ENCODE peak calls at places on chromosomes 12 and 14, in four cellular contexts. Y is CD8-positive, alpha-beta T cell; X is GM12878; F is left cardiac atrium. V is an unnamed sample.

GRCh38 chr12:124847675-124848074 is 16.0 kb downstream of the SCARB1 start:
- ATAC-seq in Y (no peak), X (no peak), F (peak), V (no peak)

GRCh38 chr12:52783563-52784316 is 6.6 kb upstream of the KRT76 start:
- ATAC-seq in Y (no peak), X (no peak), F (no peak), V (no peak)

GRCh38 chr12:21983102-21983501 is 41.9 kb upstream of the ABCC9 start:
- ATAC-seq in Y (no peak), X (no peak), F (no peak), V (no peak)

GRCh38 chr14:51367600-51367931 is 127.5 kb downstream of the TMX1 start:
- ATAC-seq in Y (no peak), X (no peak), F (peak), V (no peak)

GRCh38 chr12:111780166-111780565 is 13.4 kb downstream of the ALDH2 start:
- ATAC-seq in Y (no peak), X (no peak), F (no peak), V (no peak)

GRCh38 chr12:104669851-104670337 is 213.1 kb downstream of the CHST11 start:
- ATAC-seq in Y (peak), X (peak), F (peak), V (peak)

GRCh38 chr12:121443911-121444841 is 44.3 kb downstream of the RNF34 start:
- ATAC-seq in Y (no peak), X (no peak), F (peak), V (no peak)

GRCh38 chr14:64638625-64639024 is 65.6 kb upstream of the PLEKHG3 start:
- ATAC-seq in Y (no peak), X (no peak), F (no peak), V (no peak)

GRCh38 chr12:27673285-27673684 is 23.0 kb upstream of the REP15 start:
- ATAC-seq in Y (no peak), X (no peak), F (peak), V (no peak)

GRCh38 chr12:91326043-91327027 is 143.7 kb upstream of the DCN start:
- ATAC-seq in Y (no peak), X (peak), F (peak), V (no peak)

GRCh38 chr12:110256780-110257431 is 24.1 kb upstream of the ATP2A2 start:
- ATAC-seq in Y (no peak), X (no peak), F (peak), V (no peak)

GRCh38 chr12:96352161-96352835 is 47.9 kb downstream of the CDK17 start:
- ATAC-seq in Y (peak), X (peak), F (peak), V (peak)

GRCh38 chr12:70722584-70723343 is 85.5 kb upstream of the PTPRB start:
- ATAC-seq in Y (no peak), X (no peak), F (peak), V (no peak)

GRCh38 chr12:102475355-102475754 is 5.0 kb downstream of the IGF1 start:
- ATAC-seq in Y (no peak), X (no peak), F (peak), V (no peak)

GRCh38 chr14:34035934-34036250 is 85.0 kb upstream of the EGLN3 start:
- ATAC-seq in Y (no peak), X (no peak), F (no peak), V (no peak)

GRCh38 chr14:34750670-34751069 is 36.3 kb upstream of the CFL2 start:
- ATAC-seq in Y (no peak), X (no peak), F (peak), V (no peak)

GRCh38 chr12:14654416-14654815 is 42.0 kb downstream of the GUCY2C start:
- ATAC-seq in Y (no peak), X (no peak), F (no peak), V (no peak)

GRCh38 chr12:104866286-104866685 is 91.8 kb downstream of the SLC41A2 start:
- ATAC-seq in Y (no peak), X (no peak), F (peak), V (no peak)

GRCh38 chr12:109738878-109739665 is 25.4 kb downstream of the FAM222A start:
- ATAC-seq in Y (no peak), X (no peak), F (no peak), V (no peak)

GRCh38 chr12:5210918-5211290 is 167.2 kb downstream of the KCNA5 start:
- ATAC-seq in Y (no peak), X (no peak), F (no peak), V (no peak)

GRCh38 chr14:67820428-67820881 is 876 bp downstream of the RAD51B start:
- ATAC-seq in Y (no peak), X (peak), F (no peak), V (no peak)

V was measured in stimulated activated memory B cell treated with anti-CD40 and anti-IgM and Interleukin-4, amounts not matched to agents 10 μg/mL and 1 μg/mL and 100 μg/mL, for 72 hours.